ENCODE peak calls at places on chromosomes 2 and 18, in nine cellular contexts. U is mesothelial cell of epicardium; C is anterior cingulate cortex; L is CD4-positive, alpha-beta memory T cell; R is Kasumi-1; V is ACHN; T is mucosa of descending colon; H is HT1080; E is naive thymus-derived CD8-positive, alpha-beta T cell. M is an unnamed sample.

GRCh38 chr2:101340141-101340541 is 31.6 kb upstream of the RNF149 start:
- DNase-seq in R (peak; percentile 9), T (no peak), L (no peak), E (no peak), H (no peak), C (no peak), U (no peak), V (no peak), M (no peak)

GRCh38 chr18:71398530-71398929 is 1109.7 kb downstream of the SOCS6 start:
- DNase-seq in T (peak; percentile 6), E (no peak), L (no peak), V (peak; percentile 25), C (no peak), H (peak; percentile 38), U (no peak), R (peak; percentile 8), M (no peak)

GRCh38 chr2:47205576-47206141 is 50.6 kb upstream of the STPG4 start:
- DNase-seq in V (no peak), L (no peak), E (no peak), U (no peak), H (no peak), T (peak; percentile 33), C (no peak), R (no peak), M (peak; percentile 49)

GRCh38 chr2:118529931-118530330 is 317.5 kb downstream of the EN1 start:
- DNase-seq in C (no peak), E (no peak), L (no peak), H (no peak), R (no peak), T (no peak), U (no peak), V (no peak), M (no peak)

GRCh38 chr2:239777219-239777618 is 247.9 kb downstream of the NDUFA10 start:
- DNase-seq in E (no peak), C (no peak), L (no peak), T (no peak), U (peak; percentile 20), H (no peak), V (no peak), R (no peak), M (no peak)

GRCh38 chr18:34121157-34121807 is 103.4 kb downstream of the NOL4 start:
- DNase-seq in E (no peak), L (no peak), R (peak; percentile 7), T (no peak), C (no peak), V (peak; percentile 69), H (peak; percentile 32), U (no peak), M (no peak)

GRCh38 chr2:238714038-238714528 is 133.8 kb upstream of the TWIST2 start:
- DNase-seq in E (no peak), C (no peak), U (no peak), L (no peak), R (no peak), V (no peak), T (no peak), H (no peak), M (no peak)

GRCh38 chr2:224712346-224712745 is 3.8 kb downstream of the CCDC195 start:
- DNase-seq in V (no peak), C (no peak), T (no peak), L (no peak), E (no peak), R (no peak), U (no peak), H (no peak), M (no peak)

GRCh38 chr2:147806846-147807245 is 38.0 kb upstream of the ACVR2A start:
- DNase-seq in R (no peak), H (no peak), U (no peak), L (no peak), E (no peak), V (no peak), C (no peak), T (no peak), M (no peak)

GRCh38 chr2:112627060-112628040 is 18.4 kb upstream of the SLC20A1 start:
- DNase-seq in T (no peak), L (no peak), H (peak; percentile 98), E (no peak), U (no peak), V (peak; percentile 91), C (no peak), R (peak; percentile 94), M (peak; percentile 70)

GRCh38 chr2:14633031-14633430 is 514 bp downstream of the LRATD1 start:
- DNase-seq in H (no peak), E (no peak), L (no peak), V (no peak), R (no peak), T (no peak), U (peak; percentile 37), C (no peak), M (no peak)

GRCh38 chr2:231922311-231922710 is 3.9 kb downstream of the NPPC start:
- DNase-seq in C (no peak), U (no peak), H (no peak), L (no peak), V (no peak), R (no peak), E (no peak), T (no peak), M (no peak)

GRCh38 chr2:112032615-112033457 is 22.2 kb upstream of the TMEM87B start:
- DNase-seq in C (no peak), V (peak; percentile 53), E (no peak), H (peak; percentile 75), U (no peak), T (peak; percentile 49), L (no peak), R (peak; percentile 33), M (no peak)

GRCh38 chr2:23235292-23235691 is 149.7 kb upstream of the KLHL29 start:
- DNase-seq in V (peak; percentile 67), L (no peak), T (no peak), R (no peak), E (no peak), H (peak; percentile 81), U (no peak), C (no peak), M (no peak)

GRCh38 chr2:126700677-126701076 is 44.7 kb downstream of the GYPC start:
- DNase-seq in E (no peak), C (no peak), L (no peak), H (no peak), V (no peak), R (no peak), U (no peak), T (no peak), M (no peak)

GRCh38 chr18:22346342-22346967 is 71.3 kb downstream of the CTAGE1 start:
- DNase-seq in V (no peak), R (peak; percentile 38), E (peak; percentile 59), T (peak; percentile 89), U (no peak), C (no peak), H (peak; percentile 42), L (peak; percentile 40), M (no peak)

GRCh38 chr2:190947139-190947538 is 66.5 kb downstream of the GLS start:
- DNase-seq in E (peak; percentile 31), C (no peak), U (no peak), V (peak; percentile 56), T (no peak), H (no peak), L (peak; percentile 16), R (no peak), M (no peak)

GRCh38 chr2:4753721-4754120 is 938.5 kb upstream of the SOX11 start:
- DNase-seq in V (no peak), E (no peak), L (no peak), R (no peak), T (no peak), H (no peak), C (no peak), U (no peak), M (no peak)

GRCh38 chr2:171894612-171894947 is 536 bp upstream of the SLC25A12 start:
- DNase-seq in C (no peak), L (no peak), U (no peak), H (no peak), E (no peak), T (no peak), V (no peak), R (no peak), M (no peak)

GRCh38 chr2:202376460-202377307 is 557 bp downstream of the BMPR2 start:
- DNase-seq in T (peak; percentile 64), E (peak; percentile 67), L (peak; percentile 54), R (peak; percentile 71), C (peak; percentile 69), V (peak; percentile 65), U (peak; percentile 69), H (peak; percentile 64), M (peak; percentile 47)

GRCh38 chr18:67590571-67591141 is 74.1 kb upstream of the DSEL start:
- DNase-seq in U (no peak), C (no peak), T (no peak), V (no peak), E (no peak), H (peak; percentile 15), R (peak; percentile 2), L (no peak), M (no peak)

GRCh38 chr2:51697095-51697494 is 665.2 kb upstream of the NRXN1 start:
- DNase-seq in T (no peak), C (no peak), E (no peak), L (no peak), V (peak; percentile 44), H (no peak), R (no peak), U (no peak), M (no peak)

GRCh38 chr2:45643095-45643494 is 8.4 kb upstream of the PRKCE start:
- DNase-seq in T (no peak), C (no peak), V (no peak), H (no peak), L (no peak), R (no peak), U (no peak), E (no peak), M (no peak)

GRCh38 chr2:28435796-28436425 is 43.3 kb downstream of the FOSL2 start:
- DNase-seq in C (no peak), R (no peak), U (no peak), L (no peak), H (no peak), V (no peak), E (no peak), T (peak; percentile 48), M (no peak)

GRCh38 chr2:183248866-183249567 is 124.8 kb downstream of the NUP35 start:
- DNase-seq in V (peak; percentile 62), U (no peak), H (peak; percentile 56), T (peak; percentile 3), L (no peak), E (no peak), R (peak; percentile 74), C (no peak), M (no peak)

GRCh38 chr2:210623506-210623905 is 67.1 kb downstream of the CPS1 start:
- DNase-seq in T (no peak), C (no peak), R (no peak), U (no peak), V (no peak), H (no peak), L (no peak), E (no peak), M (no peak)

GRCh38 chr2:160209457-160209856 is 9.4 kb upstream of the ITGB6 start:
- DNase-seq in U (no peak), R (no peak), V (peak; percentile 79), T (no peak), E (no peak), L (no peak), H (peak; percentile 50), C (no peak), M (no peak)